ENCODE peak calls at places on chromosomes 2 and 18, in four cellular contexts. One of them, this sample, is unnamed. For H3K4me1, the result is how much of the 10 kb centered on the place peaks cover.

GRCh38 chr2:109351164-109351756 is 222.3 kb downstream of the SH3RF3 start:
- DNase-seq in OCI-LY7: no peak
- DNase-seq in mesenchymal stem cell: peak
- DNase-seq in IMR-90: peak
- DNase-seq in this sample: no peak

GRCh38 chr2:108911401-108911800 is 77.6 kb downstream of the EDAR start:
- DNase-seq in OCI-LY7: no peak
- DNase-seq in mesenchymal stem cell: no peak
- DNase-seq in IMR-90: no peak
- DNase-seq in this sample: no peak

GRCh38 chr2:240422683-240423329 is 12.7 kb upstream of the GPC1 start:
- DNase-seq in OCI-LY7: no peak
- DNase-seq in mesenchymal stem cell: no peak
- DNase-seq in IMR-90: no peak
- DNase-seq in this sample: no peak

GRCh38 chr2:101657787-101658186 is 39.7 kb upstream of the MAP4K4 start:
- DNase-seq in OCI-LY7: no peak
- DNase-seq in mesenchymal stem cell: no peak
- DNase-seq in IMR-90: no peak
- DNase-seq in this sample: no peak

GRCh38 chr2:208490492-208490891 is 83.9 kb downstream of the PTH2R start:
- DNase-seq in OCI-LY7: no peak
- DNase-seq in mesenchymal stem cell: no peak
- DNase-seq in IMR-90: no peak
- DNase-seq in this sample: no peak

GRCh38 chr18:58900015-58900649 is 35.5 kb downstream of the ZNF532 start:
- DNase-seq in OCI-LY7: no peak
- DNase-seq in mesenchymal stem cell: no peak
- DNase-seq in IMR-90: no peak
- DNase-seq in this sample: no peak

GRCh38 chr2:71609441-71609840 is 156.1 kb downstream of the DYSF start:
- DNase-seq in OCI-LY7: no peak
- DNase-seq in mesenchymal stem cell: peak
- DNase-seq in IMR-90: no peak
- DNase-seq in this sample: no peak

GRCh38 chr2:215579809-215580208 is 143.9 kb upstream of the FN1 start:
- DNase-seq in OCI-LY7: no peak
- DNase-seq in mesenchymal stem cell: peak
- DNase-seq in IMR-90: peak
- DNase-seq in this sample: peak

GRCh38 chr18:21074336-21075323 is 37.0 kb downstream of the ROCK1 start:
- DNase-seq in OCI-LY7: peak
- DNase-seq in mesenchymal stem cell: no peak
- DNase-seq in IMR-90: no peak
- DNase-seq in this sample: peak

GRCh38 chr2:120561393-120562035 is 174.2 kb upstream of the GLI2 start:
- DNase-seq in OCI-LY7: no peak
- DNase-seq in mesenchymal stem cell: peak
- DNase-seq in IMR-90: no peak
- DNase-seq in this sample: no peak

GRCh38 chr2:79882548-79882947 is 369.7 kb downstream of the CTNNA2 start:
- DNase-seq in OCI-LY7: no peak
- DNase-seq in mesenchymal stem cell: no peak
- DNase-seq in IMR-90: no peak
- DNase-seq in this sample: no peak

GRCh38 chr2:228318218-228318617 is 136.7 kb upstream of the SPHKAP start:
- DNase-seq in OCI-LY7: no peak
- DNase-seq in mesenchymal stem cell: no peak
- DNase-seq in IMR-90: no peak
- DNase-seq in this sample: peak

GRCh38 chr2:235636471-235637005 is 142.7 kb downstream of the AGAP1 start:
- DNase-seq in OCI-LY7: no peak
- DNase-seq in mesenchymal stem cell: no peak
- DNase-seq in IMR-90: no peak
- DNase-seq in this sample: no peak

GRCh38 chr2:102589444-102589843 is 29.9 kb upstream of the SLC9A2 start:
- DNase-seq in OCI-LY7: no peak
- DNase-seq in mesenchymal stem cell: no peak
- DNase-seq in IMR-90: no peak
- DNase-seq in this sample: no peak

GRCh38 chr2:211055438-211055837 is 499.0 kb downstream of the CPS1 start:
- DNase-seq in OCI-LY7: no peak
- DNase-seq in mesenchymal stem cell: peak
- DNase-seq in IMR-90: no peak
- DNase-seq in this sample: no peak

GRCh38 chr2:10120938-10121574 is 1.5 kb upstream of the RRM2 start:
- DNase-seq in OCI-LY7: peak
- DNase-seq in mesenchymal stem cell: peak
- DNase-seq in IMR-90: peak
- DNase-seq in this sample: peak

GRCh38 chr2:38109732-38110181 is 33.8 kb upstream of the CYP1B1 start:
- DNase-seq in OCI-LY7: no peak
- DNase-seq in mesenchymal stem cell: no peak
- DNase-seq in IMR-90: no peak
- DNase-seq in this sample: peak

GRCh38 chr2:233068762-233069418 is 8.7 kb downstream of the INPP5D start:
- DNase-seq in OCI-LY7: no peak
- DNase-seq in mesenchymal stem cell: no peak
- DNase-seq in IMR-90: no peak
- DNase-seq in this sample: no peak

GRCh38 chr2:134261398-134262131 is 7.7 kb downstream of the MGAT5 start:
- DNase-seq in OCI-LY7: peak
- DNase-seq in mesenchymal stem cell: peak
- DNase-seq in IMR-90: no peak
- DNase-seq in this sample: no peak

GRCh38 chr2:232278534-232278933 is 100.0 kb upstream of the ALPP start:
- DNase-seq in OCI-LY7: no peak
- DNase-seq in mesenchymal stem cell: no peak
- DNase-seq in IMR-90: no peak
- DNase-seq in this sample: no peak

GRCh38 chr18:3262234-3263171 is 570 bp downstream of the MYL12B start:
- DNase-seq in OCI-LY7: peak
- DNase-seq in mesenchymal stem cell: peak
- DNase-seq in IMR-90: no peak
- DNase-seq in this sample: peak

GRCh38 chr2:73035899-73036778 is 35.4 kb downstream of the SFXN5 start:
- DNase-seq in OCI-LY7: peak
- DNase-seq in mesenchymal stem cell: no peak
- DNase-seq in IMR-90: no peak
- DNase-seq in this sample: no peak

GRCh38 chr2:41836944-41837343 is 210.9 kb upstream of the PKDCC start:
- DNase-seq in OCI-LY7: peak
- DNase-seq in mesenchymal stem cell: peak
- DNase-seq in IMR-90: peak
- DNase-seq in this sample: peak

GRCh38 chr18:923144-923543 is 18.5 kb downstream of the ADCYAP1 start:
- DNase-seq in OCI-LY7: no peak
- DNase-seq in mesenchymal stem cell: no peak
- DNase-seq in IMR-90: no peak
- DNase-seq in this sample: no peak

GRCh38 chr2:10304458-10305253 is 2.0 kb downstream of the HPCAL1 start:
- DNase-seq in OCI-LY7: no peak
- DNase-seq in mesenchymal stem cell: peak
- DNase-seq in IMR-90: no peak
- DNase-seq in this sample: no peak

GRCh38 chr2:208222351-208222750 is 32.5 kb downstream of the IDH1 start:
- DNase-seq in OCI-LY7: no peak
- DNase-seq in mesenchymal stem cell: peak
- DNase-seq in IMR-90: peak
- DNase-seq in this sample: no peak

GRCh38 chr2:15158117-15158516 is 403.0 kb downstream of the NBAS start:
- DNase-seq in OCI-LY7: no peak
- DNase-seq in mesenchymal stem cell: no peak
- DNase-seq in IMR-90: no peak
- DNase-seq in this sample: no peak

DNA sequence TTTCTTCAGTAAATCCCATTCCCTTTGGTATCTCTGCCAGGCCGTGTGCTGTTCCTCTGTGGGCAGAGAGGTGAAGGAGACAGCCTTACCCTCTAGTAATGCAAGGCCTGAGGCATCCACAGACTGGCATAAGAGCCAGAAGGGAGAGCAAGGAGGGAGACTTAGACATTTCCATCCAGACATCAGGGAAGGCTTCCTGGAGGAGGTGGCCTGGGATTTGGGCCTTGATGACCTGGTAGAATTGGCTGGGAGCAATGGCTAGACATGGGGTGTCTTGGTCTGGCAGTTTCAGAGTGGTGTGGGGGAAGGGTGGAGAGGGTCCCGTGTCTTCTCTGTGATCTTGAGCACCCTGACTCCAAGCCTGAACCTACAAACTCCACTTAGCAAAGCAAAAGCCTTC is 81.8 kb downstream of the RHOB start:
- DNase-seq in OCI-LY7: no peak
- DNase-seq in mesenchymal stem cell: no peak
- DNase-seq in IMR-90: no peak
- DNase-seq in this sample: no peak
- H3K4me1 ChIP-seq in OCI-LY7: under half
- H3K4me1 ChIP-seq in mesenchymal stem cell: under half
- H3K4me1 ChIP-seq in IMR-90: under half
- H3K4me1 ChIP-seq in this sample: under half

DNA sequence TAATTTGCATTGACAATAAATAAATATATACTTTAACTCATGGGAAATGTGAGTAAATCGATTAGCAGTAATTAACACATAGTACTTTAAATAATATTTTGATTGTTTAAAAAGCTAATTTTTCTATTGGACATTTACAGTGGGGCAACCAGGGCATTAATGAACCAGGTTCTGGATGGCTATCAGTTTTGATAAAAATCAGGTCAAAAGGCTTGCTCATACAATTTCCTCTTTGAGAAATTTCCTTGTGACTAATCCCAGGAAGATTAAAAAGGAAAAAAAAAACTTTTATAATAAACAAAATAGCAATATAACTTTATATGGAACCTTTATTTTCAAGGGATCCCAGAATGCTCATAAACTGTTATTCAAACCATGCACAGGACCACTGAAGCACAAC is 497.2 kb upstream of the ZEB2 start:
- DNase-seq in OCI-LY7: no peak
- DNase-seq in mesenchymal stem cell: no peak
- DNase-seq in IMR-90: no peak
- DNase-seq in this sample: no peak
- H3K4me2 ChIP-seq in OCI-LY7: no peak
- H3K4me2 ChIP-seq in mesenchymal stem cell: no peak
- H3K4me2 ChIP-seq in IMR-90: no peak
- H3K4me2 ChIP-seq in this sample: no peak

DNA sequence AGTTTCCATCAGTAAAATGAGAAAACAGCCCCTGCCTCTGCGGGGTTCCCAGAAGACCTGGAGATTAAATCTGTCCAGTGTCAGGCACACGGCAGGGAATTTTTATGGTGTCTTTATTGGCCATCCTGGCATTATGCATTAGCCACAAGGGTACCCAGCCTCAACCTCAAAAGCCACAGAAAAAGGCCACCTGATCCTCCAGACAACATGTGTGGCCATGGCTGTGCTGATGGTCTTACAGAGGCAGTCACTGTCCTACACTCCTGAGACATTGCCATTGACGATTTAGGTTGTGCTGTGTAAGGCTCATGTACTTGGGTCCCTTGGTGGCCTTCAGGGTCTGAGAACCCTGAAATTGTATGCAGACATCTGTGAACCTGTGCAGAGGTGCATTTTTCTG is 115.6 kb downstream of the SMAD7 start:
- DNase-seq in OCI-LY7: no peak
- DNase-seq in mesenchymal stem cell: no peak
- DNase-seq in IMR-90: no peak
- DNase-seq in this sample: no peak
- H3K4me1 ChIP-seq in OCI-LY7: half or more
- H3K4me1 ChIP-seq in mesenchymal stem cell: half or more
- H3K4me1 ChIP-seq in IMR-90: under half
- H3K4me1 ChIP-seq in this sample: half or more

DNA sequence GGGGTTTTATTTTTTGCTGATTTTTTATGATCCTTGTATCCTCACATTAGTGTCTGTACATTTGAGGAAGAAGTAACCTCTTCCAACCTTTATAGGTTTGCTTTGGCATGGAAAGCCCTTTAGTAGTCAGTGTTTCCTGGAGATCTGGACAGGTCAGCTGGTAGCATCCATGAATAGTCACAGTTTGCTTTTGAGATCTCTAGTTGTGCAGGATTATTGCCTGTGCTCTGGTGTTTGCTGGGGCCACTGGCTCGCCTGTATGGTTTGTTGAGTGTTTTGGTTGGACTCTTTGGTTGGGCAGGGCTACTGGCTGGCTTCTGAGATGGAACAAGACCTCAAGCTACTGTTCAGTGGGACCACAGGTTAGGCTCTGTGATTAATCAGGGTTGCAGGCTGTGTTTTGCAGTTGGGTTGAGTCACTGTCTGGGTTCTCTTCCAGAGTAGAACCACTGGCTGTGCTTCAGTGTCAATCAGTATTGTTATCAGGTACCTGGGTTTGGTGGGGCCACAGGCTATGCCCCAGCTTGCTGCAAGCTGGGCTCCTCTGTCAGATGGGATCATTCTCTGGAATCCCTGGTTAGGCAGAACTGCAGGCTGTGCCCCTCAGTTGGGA is 20.0 kb downstream of the SP140L start:
- DNase-seq in OCI-LY7: no peak
- DNase-seq in mesenchymal stem cell: no peak
- DNase-seq in IMR-90: peak
- DNase-seq in this sample: no peak
- H3K4me2 ChIP-seq in OCI-LY7: no peak
- H3K4me2 ChIP-seq in mesenchymal stem cell: no peak
- H3K4me2 ChIP-seq in IMR-90: no peak
- H3K4me2 ChIP-seq in this sample: no peak